ENCODE peak calls at places on chromosome X, in seven cellular contexts. H, C, P, N, S, V and F are unnamed samples.

GRCh38 chrX:101383679-101384078 is 2.3 kb downstream of the BTK start:
- DNase-seq in H (no peak), C (no peak), P (no peak), N (no peak), S (no peak), V (no peak), F (no peak)

GRCh38 chrX:153692611-153693156 is 5.0 kb downstream of the SLC6A8 start:
- DNase-seq in H (no peak), C (no peak), P (no peak), N (no peak), S (no peak), V (no peak), F (no peak)

GRCh38 chrX:122546269-122546668 is 637.8 kb upstream of the GRIA3 start:
- DNase-seq in H (no peak), C (no peak), P (no peak), N (no peak), S (no peak), V (no peak), F (no peak)

GRCh38 chrX:10482262-10482661 is 138.1 kb downstream of the MID1 start:
- DNase-seq in H (no peak), C (no peak), P (no peak), N (no peak), S (no peak), V (no peak), F (no peak)

GRCh38 chrX:38798956-38799355 is 2.3 kb upstream of the MID1IP1 start:
- DNase-seq in H (no peak), C (no peak), P (no peak), N (no peak), S (no peak), V (no peak), F (no peak)

GRCh38 chrX:40272141-40272540 is 174.4 kb upstream of the BCOR start:
- DNase-seq in H (no peak), C (no peak), P (no peak), N (no peak), S (no peak), V (no peak), F (no peak)

GRCh38 chrX:150084474-150085229 is 146.4 kb upstream of the EOLA2 start:
- DNase-seq in H (no peak), C (no peak), P (no peak), N (no peak), S (no peak), V (no peak), F (no peak)

GRCh38 chrX:131845771-131846170 is 177.3 kb upstream of the STK26 start:
- DNase-seq in H (no peak), C (no peak), P (no peak), N (no peak), S (no peak), V (no peak), F (no peak)

GRCh38 chrX:119093991-119094741 is 21.4 kb downstream of the CT47C1 start:
- DNase-seq in H (no peak), C (no peak), P (no peak), N (no peak), S (no peak), V (no peak), F (no peak)

GRCh38 chrX:107827852-107828251 is 2.2 kb downstream of the MID2 start:
- DNase-seq in H (no peak), C (no peak), P (no peak), N (no peak), S (no peak), V (no peak), F (no peak)

GRCh38 chrX:78517124-78517523 is 142.0 kb downstream of the RTL3 start:
- DNase-seq in H (no peak), C (peak; percentile 12), P (no peak), N (peak; percentile 24), S (no peak), V (peak; percentile 54), F (peak; percentile 10)

GRCh38 chrX:103687073-103687695 is 685 bp upstream of the MORF4L2 start:
- DNase-seq in H (peak; percentile 77), C (peak; percentile 75), P (peak; percentile 86), N (peak; percentile 88), S (peak; percentile 60), V (peak; percentile 88), F (peak; percentile 78)

GRCh38 chrX:153903238-153903980 is 1.1 kb upstream of the AVPR2 start:
- DNase-seq in H (no peak), C (no peak), P (no peak), N (no peak), S (no peak), V (no peak), F (peak; percentile 45)

GRCh38 chrX:44913656-44914531 is 40.9 kb downstream of the KDM6A start:
- DNase-seq in H (no peak), C (no peak), P (no peak), N (no peak), S (no peak), V (no peak), F (no peak)

GRCh38 chrX:144586756-144587155 is 660.5 kb upstream of the SPANXN1 start:
- DNase-seq in H (no peak), C (no peak), P (no peak), N (no peak), S (no peak), V (no peak), F (no peak)

GRCh38 chrX:7294483-7294882 is 146.5 kb upstream of the PUDP start:
- DNase-seq in H (no peak), C (no peak), P (no peak), N (no peak), S (no peak), V (no peak), F (no peak)

GRCh38 chrX:24553016-24553415 is 87.9 kb downstream of the PDK3 start:
- DNase-seq in H (no peak), C (no peak), P (no peak), N (no peak), S (no peak), V (no peak), F (no peak)

GRCh38 chrX:74835566-74835965 is 89.7 kb downstream of the NEXMIF start:
- DNase-seq in H (no peak), C (no peak), P (no peak), N (no peak), S (no peak), V (no peak), F (no peak)

GRCh38 chrX:153486163-153486562 is 8.6 kb upstream of the BGN start:
- DNase-seq in H (no peak), C (no peak), P (no peak), N (no peak), S (no peak), V (no peak), F (no peak)

GRCh38 chrX:140057001-140057411 is 91.7 kb upstream of the CXorf66 start:
- DNase-seq in H (peak; percentile 62), C (peak; percentile 4), P (peak; percentile 84), N (peak; percentile 49), S (peak; percentile 19), V (peak; percentile 23), F (peak; percentile 8)

GRCh38 chrX:22165732-22166457 is 106.8 kb upstream of the CBLL2 start:
- DNase-seq in H (no peak), C (no peak), P (no peak), N (no peak), S (peak; percentile 13), V (no peak), F (no peak)

GRCh38 chrX:144293229-144293628 is 409.4 kb downstream of the UBE2NL start:
- DNase-seq in H (no peak), C (no peak), P (no peak), N (no peak), S (no peak), V (no peak), F (no peak)

GRCh38 chrX:340121-340520 is 21.5 kb upstream of the GTPBP6 start:
- DNase-seq in H (no peak), C (no peak), P (no peak), N (no peak), S (no peak), V (no peak), F (no peak)

GRCh38 chrX:103464774-103465117 is 54.5 kb downstream of the RAB40A start:
- DNase-seq in H (peak; percentile 60), C (peak; percentile 48), P (peak; percentile 71), N (peak; percentile 58), S (peak; percentile 42), V (peak; percentile 59), F (peak; percentile 69)

GRCh38 chrX:153969904-153970397 is 1.7 kb downstream of the HCFC1 start:
- DNase-seq in H (no peak), C (no peak), P (peak; percentile 58), N (no peak), S (no peak), V (no peak), F (no peak)

GRCh38 chrX:994780-995179 is 217.7 kb downstream of the CRLF2 start:
- DNase-seq in H (no peak), C (no peak), P (no peak), N (no peak), S (no peak), V (no peak), F (no peak)

GRCh38 chrX:69014200-69014599 is 151.1 kb downstream of the PJA1 start:
- DNase-seq in H (no peak), C (no peak), P (no peak), N (no peak), S (no peak), V (no peak), F (no peak)

GRCh38 chrX:12497832-12498591 is 293.2 kb upstream of the PRPS2 start:
- DNase-seq in H (peak; percentile 44), C (no peak), P (no peak), N (no peak), S (no peak), V (no peak), F (no peak)

GRCh38 chrX:100512471-100512870 is 72.3 kb upstream of the TNMD start:
- DNase-seq in H (peak; percentile 25), C (no peak), P (no peak), N (no peak), S (no peak), V (no peak), F (no peak)

GRCh38 chrX:13829995-13830394 is 13.1 kb upstream of the GPM6B start:
- DNase-seq in H (no peak), C (no peak), P (no peak), N (no peak), S (no peak), V (no peak), F (no peak)

GRCh38 chrX:153909024-153909979 is 4.8 kb downstream of the AVPR2 start:
- DNase-seq in H (no peak), C (no peak), P (no peak), N (no peak), S (no peak), V (no peak), F (no peak)

GRCh38 chrX:140439455-140439854 is 65.4 kb downstream of the SOX3 start:
- DNase-seq in H (peak; percentile 8), C (no peak), P (peak; percentile 35), N (no peak), S (no peak), V (no peak), F (no peak)

GRCh38 chrX:19866626-19867410 is 20.6 kb downstream of the SH3KBP1 start:
- DNase-seq in H (no peak), C (no peak), P (no peak), N (no peak), S (no peak), V (no peak), F (no peak)

GRCh38 chrX:10157545-10157944 is 770 bp downstream of the CLCN4 start:
- DNase-seq in H (no peak), C (no peak), P (no peak), N (no peak), S (no peak), V (no peak), F (no peak)